ENCODE peak calls at places on chromosomes 3 and 15, in four cellular contexts. M, E, C and D are unnamed samples.

GRCh38 chr3:9826815-9827574 is 16.8 kb downstream of the RPUSD3 start:
- DNase-seq in M (no peak), E (peak; percentile 37), C (no peak), D (no peak)

GRCh38 chr3:42501681-42502428 is 588 bp upstream of the VIPR1 start:
- DNase-seq in M (peak; percentile 77), E (peak; percentile 35), C (no peak), D (peak; percentile 3)

GRCh38 chr3:42839616-42840015 is 30.4 kb downstream of the ACKR2 start:
- DNase-seq in M (peak; percentile 56), E (peak; percentile 87), C (no peak), D (peak; percentile 14)

GRCh38 chr3:112126501-112126900 is 6.5 kb downstream of the GCSAM start:
- DNase-seq in M (no peak), E (peak; percentile 18), C (no peak), D (no peak)

GRCh38 chr3:24005669-24006068 is 60.6 kb downstream of the NR1D2 start:
- DNase-seq in M (no peak), E (no peak), C (no peak), D (no peak)

GRCh38 chr15:39869251-39869650 is 50.8 kb downstream of the GPR176 start:
- DNase-seq in M (no peak), E (no peak), C (no peak), D (peak; percentile 6)

GRCh38 chr3:152272771-152273242 is 4.1 kb downstream of the MBNL1 start:
- DNase-seq in M (no peak), E (peak; percentile 89), C (no peak), D (no peak)

GRCh38 chr3:28114893-28115292 is 126.5 kb upstream of the CMC1 start:
- DNase-seq in M (no peak), E (no peak), C (no peak), D (no peak)

GRCh38 chr3:124577494-124578167 is 152.6 kb upstream of the UMPS start:
- DNase-seq in M (peak; percentile 49), E (no peak), C (no peak), D (no peak)

GRCh38 chr3:114709102-114709501 is 415.3 kb downstream of the TIGIT start:
- DNase-seq in M (no peak), E (peak; percentile 79), C (no peak), D (no peak)